ENCODE peak calls at places on chromosomes 12 and 14, in four cellular contexts. L is heart left ventricle, Z is psoas muscle, G is astrocyte. E is an unnamed sample.

GRCh38 chr14:22822619-22823551 is 6.8 kb upstream of the MRPL52 start:
- DNase-seq in G (peak; percentile 85), L (peak; percentile 82), Z (peak; percentile 81), E (peak; percentile 82)

GRCh38 chr12:47228802-47229201 is 149.0 kb upstream of the AMIGO2 start:
- DNase-seq in Z (no peak), L (no peak), G (no peak), E (no peak)

GRCh38 chr12:69290545-69291277 is 51.3 kb downstream of the CPSF6 start:
- DNase-seq in G (peak; percentile 57), Z (peak; percentile 34), L (peak; percentile 60), E (peak; percentile 35)

GRCh38 chr12:90905691-90906370 is 49.1 kb downstream of the CCER1 start:
- DNase-seq in Z (no peak), G (peak; percentile 47), L (no peak), E (no peak)

GRCh38 chr12:100970894-100971293 is 176.3 kb downstream of the ANO4 start:
- DNase-seq in L (no peak), G (no peak), Z (no peak), E (no peak)

GRCh38 chr14:76323331-76324050 is 52.4 kb upstream of the ESRRB start:
- DNase-seq in Z (no peak), G (no peak), L (no peak), E (no peak)

GRCh38 chr12:91272456-91273063 is 89.9 kb upstream of the DCN start:
- DNase-seq in Z (peak; percentile 79), L (peak; percentile 80), G (no peak), E (peak; percentile 74)

GRCh38 chr12:75322464-75322863 is 7.7 kb downstream of the CAPS2 start:
- DNase-seq in L (no peak), Z (no peak), G (peak; percentile 42), E (no peak)

GRCh38 chr14:58637040-58637390 is 747 bp upstream of the DACT1 start:
- DNase-seq in G (peak; percentile 90), Z (peak; percentile 37), L (peak; percentile 51), E (peak; percentile 25)

GRCh38 chr14:91317381-91318313 is 73.1 kb upstream of the GPR68 start:
- DNase-seq in G (no peak), Z (peak; percentile 73), L (peak; percentile 89), E (peak; percentile 71)

GRCh38 chr12:114013601-114014345 is 47.6 kb upstream of the RBM19 start:
- DNase-seq in L (no peak), Z (no peak), G (no peak), E (peak; percentile 6)

GRCh38 chr12:89578499-89578898 is 52.7 kb upstream of the POC1B start:
- DNase-seq in G (no peak), Z (no peak), L (no peak), E (no peak)

GRCh38 chr14:59020382-59020781 is 168.1 kb upstream of the DAAM1 start:
- DNase-seq in G (peak; percentile 8), Z (no peak), L (no peak), E (no peak)

GRCh38 chr14:96746101-96746500 is 51.1 kb upstream of the VRK1 start:
- DNase-seq in G (no peak), Z (no peak), L (no peak), E (no peak)

GRCh38 chr14:31692376-31692781 is 131.2 kb downstream of the NUBPL start:
- DNase-seq in Z (no peak), L (no peak), G (peak; percentile 38), E (no peak)

GRCh38 chr14:20522332-20522731 is 17.0 kb downstream of the RNASE10 start:
- DNase-seq in G (no peak), L (no peak), Z (no peak), E (no peak)

GRCh38 chr14:103819503-103820307 is 27.7 kb downstream of the PPP1R13B start:
- DNase-seq in G (no peak), L (peak; percentile 64), Z (peak; percentile 24), E (peak; percentile 36)

GRCh38 chr12:19191563-19191962 is 62.0 kb downstream of the PLEKHA5 start:
- DNase-seq in G (peak; percentile 39), L (no peak), Z (no peak), E (no peak)

GRCh38 chr14:91372680-91373495 is 44.7 kb downstream of the CCDC88C start:
- DNase-seq in L (no peak), Z (no peak), G (no peak), E (no peak)

GRCh38 chr14:55062517-55063351 is 11.3 kb downstream of the MAPK1IP1L start:
- DNase-seq in Z (peak; percentile 29), G (no peak), L (peak; percentile 72), E (peak; percentile 57)

GRCh38 chr14:55053500-55053899 is 2.1 kb downstream of the MAPK1IP1L start:
- DNase-seq in Z (no peak), L (no peak), G (no peak), E (no peak)

GRCh38 chr14:55054098-55054497 is 2.7 kb downstream of the MAPK1IP1L start:
- DNase-seq in Z (no peak), L (no peak), G (no peak), E (no peak)

GRCh38 chr14:55059333-55059732 is 7.9 kb downstream of the MAPK1IP1L start:
- DNase-seq in G (no peak), Z (no peak), L (no peak), E (no peak)

DNA sequence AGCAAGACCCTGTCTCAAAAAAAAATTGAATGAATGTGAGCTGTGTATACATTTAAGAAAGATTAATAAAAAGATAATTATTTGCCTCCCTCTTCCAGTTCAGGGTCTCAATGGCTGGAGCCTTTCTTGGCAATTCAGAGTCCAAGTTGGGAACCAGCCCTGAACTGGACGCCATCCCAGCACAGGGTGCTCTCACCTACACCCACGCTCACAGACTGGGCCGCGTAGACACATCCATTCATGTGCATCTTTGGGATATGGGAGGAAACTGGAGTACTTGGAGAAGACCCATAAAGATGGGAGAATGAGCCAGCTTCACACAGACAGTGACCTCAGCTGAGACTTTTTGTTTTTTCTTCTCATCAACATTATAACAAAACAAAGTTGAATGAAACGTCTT is 6.5 kb downstream of the MAPK1IP1L start:
- DNase-seq in Z (no peak), L (no peak), G (no peak), E (no peak)
- H3K36me3 ChIP-seq in Z (no peaks in the 10 kb centered on the region), L (peaks cover 37% of the 10 kb centered on the region), G (peaks cover 34% of the 10 kb centered on the region), E (no peaks in the 10 kb centered on the region)

GRCh38 chr12:22321018-22321605 is 13.4 kb downstream of the ST8SIA1 start:
- DNase-seq in Z (no peak), G (no peak), L (no peak), E (no peak)

GRCh38 chr12:22318122-22318737 is 16.3 kb downstream of the ST8SIA1 start:
- DNase-seq in Z (no peak), G (peak; percentile 67), L (no peak), E (no peak)

DNA sequence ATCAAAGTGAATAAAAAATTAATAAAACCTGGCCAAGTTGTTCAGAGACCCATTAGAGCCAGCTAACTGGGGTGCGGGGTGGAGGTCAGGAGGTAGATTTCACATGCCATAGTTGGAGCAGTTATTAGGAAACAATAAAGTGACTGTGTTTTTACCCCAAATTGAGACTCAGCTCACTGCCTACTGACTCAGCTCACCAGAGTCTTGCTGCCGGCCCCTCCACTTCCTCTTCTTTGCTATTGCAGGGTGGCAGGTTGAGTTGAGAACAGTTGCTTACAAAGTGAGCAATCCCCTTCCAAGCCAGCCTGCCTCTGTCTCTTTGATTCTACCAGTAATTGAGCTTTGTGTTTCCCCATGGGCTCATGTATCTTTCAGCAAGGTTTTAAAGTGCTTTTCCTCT is 12.9 kb downstream of the ST8SIA1 start:
- DNase-seq in G (no peak), Z (peak; percentile 18), L (no peak), E (no peak)
- H3K4me3 ChIP-seq in G (no peak overlapping the region), Z (no peak overlapping the region), L (no peak overlapping the region), E (no peak overlapping the region)

DNA sequence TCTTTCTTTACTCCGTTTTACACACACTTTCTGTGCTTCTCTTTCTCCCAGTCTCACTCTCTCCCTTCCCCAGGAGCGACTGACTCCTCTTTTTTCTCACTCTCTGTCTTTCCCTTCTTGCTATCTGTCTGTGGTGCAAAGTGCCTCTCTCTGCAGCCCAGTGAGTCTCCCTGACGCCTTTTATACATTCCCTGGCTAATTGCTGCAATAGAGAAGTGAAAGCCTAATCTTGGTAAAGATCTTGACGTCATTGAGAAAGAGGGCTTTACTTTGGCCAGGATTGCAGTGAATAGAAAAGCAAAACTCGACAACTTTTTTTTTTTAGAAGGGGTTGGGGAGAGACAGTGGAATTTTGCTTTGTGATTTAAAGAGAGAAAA is 710 bp upstream of the DIO2 start:
- DNase-seq in Z (no peak), G (peak; percentile 90), L (no peak), E (no peak)
- H3K4me1 ChIP-seq in Z (no peaks in the 10 kb centered on the region), G (no peaks in the 10 kb centered on the region), L (no peaks in the 10 kb centered on the region), E (no peaks in the 10 kb centered on the region)

DNA sequence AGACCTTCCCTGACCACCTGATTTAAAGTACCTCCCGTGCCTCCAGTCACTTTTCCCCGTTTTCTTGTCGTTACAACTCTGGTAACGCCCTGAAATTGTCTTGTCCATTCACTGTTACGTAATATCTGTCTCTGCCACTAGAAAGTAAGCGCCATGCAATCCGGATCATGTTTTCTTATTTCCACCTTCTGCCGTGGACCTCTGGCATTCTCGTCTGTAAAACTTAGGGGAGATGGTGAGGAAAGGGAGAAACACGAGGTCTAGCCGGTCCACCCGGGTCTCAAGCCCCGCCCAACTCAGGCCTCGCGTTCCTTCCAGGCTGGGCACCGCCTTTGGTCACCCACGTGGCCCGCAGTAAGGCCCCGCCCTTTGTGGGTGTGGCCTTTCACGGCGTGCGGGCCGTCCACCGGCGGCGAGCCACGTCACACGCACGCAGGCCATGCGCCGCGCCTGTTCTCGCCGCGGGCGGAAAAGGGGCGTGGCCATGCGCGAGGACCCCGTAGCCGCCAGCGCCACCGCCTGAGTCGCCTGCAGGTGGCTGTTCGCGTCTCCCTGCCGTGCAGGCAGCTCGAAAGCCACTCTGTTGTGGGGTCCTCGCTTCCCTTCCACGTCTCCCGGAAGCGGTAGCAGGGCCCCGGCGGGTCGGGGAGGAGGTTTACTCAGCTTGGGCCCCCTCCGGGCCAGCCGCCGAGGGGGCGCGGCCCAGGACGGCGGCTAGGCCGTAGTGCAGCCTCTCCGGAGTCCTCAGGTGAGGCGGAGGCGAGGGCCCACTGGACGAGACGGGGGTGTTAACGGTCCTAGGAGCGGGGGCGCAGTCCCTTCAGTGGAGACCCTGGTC is at the start of gene GOLGA5:
- DNase-seq in Z (peak; percentile 97), G (peak; percentile 87), L (peak; percentile 98), E (peak; percentile 96)
- H3K36me3 ChIP-seq in Z (no peaks in the 10 kb centered on the region), G (peaks cover 16% of the 10 kb centered on the region), L (peaks cover 20% of the 10 kb centered on the region), E (no peaks in the 10 kb centered on the region)

DNA sequence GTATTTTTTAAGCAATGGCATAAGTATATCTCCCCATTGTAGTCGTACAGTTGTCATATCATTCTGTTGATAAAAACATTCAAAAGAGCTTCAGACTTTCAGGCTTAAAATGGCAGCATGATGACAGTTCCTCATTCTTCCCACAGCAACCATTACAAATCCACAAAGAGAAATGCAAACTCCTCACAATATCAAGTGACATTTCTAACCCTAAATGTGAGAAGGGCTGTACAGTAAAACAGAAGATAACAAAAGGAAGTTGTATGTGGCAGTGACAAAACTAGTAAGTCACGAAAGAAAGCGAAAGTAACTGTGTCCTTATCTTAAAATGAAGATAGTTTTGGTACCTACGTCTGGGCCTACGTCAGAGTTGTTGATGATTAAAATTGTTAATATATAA is 46.7 kb downstream of the GXYLT1 start:
- DNase-seq in L (no peak), G (no peak), Z (no peak), E (no peak)
- H3K4me3 ChIP-seq in L (peak overlapping the region; percentile 54), G (no peak overlapping the region), Z (no peak overlapping the region), E (peak overlapping the region; percentile 48)

E was measured in heart right ventricle.